ENCODE peak calls at places on chromosome 14, in seven cellular contexts. One of them, this sample, is unnamed.

GRCh38 chr14:104865069-104865630 is at the start of gene CEP170B:
- DNase-seq in psoas muscle: peak; percentile 55
- DNase-seq in body of pancreas: peak; percentile 67
- DNase-seq in upper lobe of right lung: peak; percentile 80
- DNase-seq in GM23338: peak; percentile 57
- DNase-seq in A549: peak; percentile 60
- DNase-seq in neural progenitor cell: peak; percentile 65
- DNase-seq in this sample: no peak

GRCh38 chr14:65491274-65491673 is 78.7 kb downstream of the FUT8 start:
- DNase-seq in body of pancreas: no peak
- DNase-seq in upper lobe of right lung: no peak
- DNase-seq in neural progenitor cell: no peak
- DNase-seq in GM23338: no peak
- DNase-seq in psoas muscle: no peak
- DNase-seq in A549: no peak
- DNase-seq in this sample: no peak

GRCh38 chr14:65169351-65169750 is 67.0 kb upstream of the MAX start:
- DNase-seq in neural progenitor cell: no peak
- DNase-seq in GM23338: no peak
- DNase-seq in body of pancreas: no peak
- DNase-seq in A549: no peak
- DNase-seq in upper lobe of right lung: no peak
- DNase-seq in psoas muscle: no peak
- DNase-seq in this sample: no peak

GRCh38 chr14:23095196-23096108 is at the start of gene C14orf119:
- DNase-seq in body of pancreas: peak; percentile 100
- DNase-seq in A549: peak; percentile 98
- DNase-seq in GM23338: peak; percentile 100
- DNase-seq in upper lobe of right lung: peak; percentile 96
- DNase-seq in psoas muscle: peak; percentile 99
- DNase-seq in neural progenitor cell: peak; percentile 100
- DNase-seq in this sample: peak; percentile 100

GRCh38 chr14:73521229-73521628 is 15.7 kb upstream of the ACOT1 start:
- DNase-seq in GM23338: no peak
- DNase-seq in psoas muscle: no peak
- DNase-seq in A549: no peak
- DNase-seq in body of pancreas: no peak
- DNase-seq in neural progenitor cell: no peak
- DNase-seq in upper lobe of right lung: no peak
- DNase-seq in this sample: no peak

GRCh38 chr14:44529026-44529425 is 21.9 kb upstream of the FSCB start:
- DNase-seq in body of pancreas: no peak
- DNase-seq in A549: no peak
- DNase-seq in upper lobe of right lung: no peak
- DNase-seq in psoas muscle: no peak
- DNase-seq in neural progenitor cell: no peak
- DNase-seq in GM23338: no peak
- DNase-seq in this sample: no peak

GRCh38 chr14:37594916-37595808 is at the start of the genes FOXA1 and TTC6:
- DNase-seq in upper lobe of right lung: peak; percentile 88
- DNase-seq in body of pancreas: peak; percentile 49
- DNase-seq in GM23338: peak; percentile 79
- DNase-seq in A549: peak; percentile 53
- DNase-seq in neural progenitor cell: peak; percentile 72
- DNase-seq in psoas muscle: no peak
- DNase-seq in this sample: no peak

GRCh38 chr14:103887170-103887501 is 39.8 kb upstream of the PPP1R13B start:
- DNase-seq in A549: no peak
- DNase-seq in body of pancreas: no peak
- DNase-seq in GM23338: no peak
- DNase-seq in psoas muscle: no peak
- DNase-seq in neural progenitor cell: no peak
- DNase-seq in upper lobe of right lung: no peak
- DNase-seq in this sample: no peak

GRCh38 chr14:32136027-32136825 is 59.1 kb downstream of the ARHGAP5 start:
- DNase-seq in psoas muscle: no peak
- DNase-seq in upper lobe of right lung: no peak
- DNase-seq in body of pancreas: no peak
- DNase-seq in GM23338: no peak
- DNase-seq in neural progenitor cell: no peak
- DNase-seq in A549: no peak
- DNase-seq in this sample: no peak

GRCh38 chr14:72892103-72892878 is 1.6 kb downstream of the DPF3 start:
- DNase-seq in upper lobe of right lung: no peak
- DNase-seq in body of pancreas: peak; percentile 13
- DNase-seq in neural progenitor cell: peak; percentile 62
- DNase-seq in psoas muscle: no peak
- DNase-seq in GM23338: peak; percentile 71
- DNase-seq in A549: no peak
- DNase-seq in this sample: no peak

GRCh38 chr14:24441904-24442239 is 704 bp downstream of the SDR39U1 start:
- DNase-seq in neural progenitor cell: no peak
- DNase-seq in GM23338: peak; percentile 64
- DNase-seq in body of pancreas: no peak
- DNase-seq in psoas muscle: no peak
- DNase-seq in upper lobe of right lung: no peak
- DNase-seq in A549: peak; percentile 66
- DNase-seq in this sample: no peak

GRCh38 chr14:35406090-35406489 is 1.5 kb upstream of the NFKBIA start:
- DNase-seq in GM23338: no peak
- DNase-seq in A549: no peak
- DNase-seq in upper lobe of right lung: no peak
- DNase-seq in psoas muscle: no peak
- DNase-seq in neural progenitor cell: no peak
- DNase-seq in body of pancreas: no peak
- DNase-seq in this sample: no peak

GRCh38 chr14:65281991-65282908 is 130.3 kb upstream of the FUT8 start:
- DNase-seq in upper lobe of right lung: no peak
- DNase-seq in neural progenitor cell: peak; percentile 92
- DNase-seq in psoas muscle: no peak
- DNase-seq in GM23338: peak; percentile 76
- DNase-seq in body of pancreas: no peak
- DNase-seq in A549: no peak
- DNase-seq in this sample: no peak

GRCh38 chr14:92613008-92613658 is 99.6 kb downstream of the RIN3 start:
- DNase-seq in A549: no peak
- DNase-seq in neural progenitor cell: peak; percentile 78
- DNase-seq in psoas muscle: no peak
- DNase-seq in upper lobe of right lung: peak; percentile 79
- DNase-seq in body of pancreas: no peak
- DNase-seq in GM23338: peak; percentile 89
- DNase-seq in this sample: no peak

GRCh38 chr14:72737560-72737943 is 156.3 kb downstream of the DPF3 start:
- DNase-seq in A549: no peak
- DNase-seq in body of pancreas: no peak
- DNase-seq in GM23338: no peak
- DNase-seq in psoas muscle: no peak
- DNase-seq in upper lobe of right lung: no peak
- DNase-seq in neural progenitor cell: no peak
- DNase-seq in this sample: no peak

GRCh38 chr14:37594238-37594915 is 672 bp downstream of the FOXA1 start:
- DNase-seq in A549: peak; percentile 75
- DNase-seq in body of pancreas: peak; percentile 71
- DNase-seq in neural progenitor cell: peak; percentile 91
- DNase-seq in psoas muscle: no peak
- DNase-seq in upper lobe of right lung: peak; percentile 78
- DNase-seq in GM23338: peak; percentile 89
- DNase-seq in this sample: no peak

GRCh38 chr14:99879401-99880295 is 86.4 kb downstream of the EML1 start:
- DNase-seq in psoas muscle: no peak
- DNase-seq in body of pancreas: no peak
- DNase-seq in GM23338: no peak
- DNase-seq in A549: no peak
- DNase-seq in neural progenitor cell: no peak
- DNase-seq in upper lobe of right lung: no peak
- DNase-seq in this sample: no peak

GRCh38 chr14:76964695-76965094 is 63.8 kb downstream of the IRF2BPL start:
- DNase-seq in A549: no peak
- DNase-seq in neural progenitor cell: no peak
- DNase-seq in psoas muscle: no peak
- DNase-seq in body of pancreas: no peak
- DNase-seq in upper lobe of right lung: no peak
- DNase-seq in GM23338: no peak
- DNase-seq in this sample: no peak
- H3K4me1 ChIP-seq in A549: peaks cover 28% of the 10 kb centered on the region
- H3K4me1 ChIP-seq in neural progenitor cell: peaks cover 20% of the 10 kb centered on the region
- H3K4me1 ChIP-seq in psoas muscle: peaks cover 8% of the 10 kb centered on the region
- H3K4me1 ChIP-seq in body of pancreas: peaks cover 28% of the 10 kb centered on the region
- H3K4me1 ChIP-seq in upper lobe of right lung: peaks cover 18% of the 10 kb centered on the region
- H3K4me1 ChIP-seq in GM23338: peaks cover 53% of the 10 kb centered on the region
- H3K4me1 ChIP-seq in this sample: peaks cover 5% of the 10 kb centered on the region

DNA sequence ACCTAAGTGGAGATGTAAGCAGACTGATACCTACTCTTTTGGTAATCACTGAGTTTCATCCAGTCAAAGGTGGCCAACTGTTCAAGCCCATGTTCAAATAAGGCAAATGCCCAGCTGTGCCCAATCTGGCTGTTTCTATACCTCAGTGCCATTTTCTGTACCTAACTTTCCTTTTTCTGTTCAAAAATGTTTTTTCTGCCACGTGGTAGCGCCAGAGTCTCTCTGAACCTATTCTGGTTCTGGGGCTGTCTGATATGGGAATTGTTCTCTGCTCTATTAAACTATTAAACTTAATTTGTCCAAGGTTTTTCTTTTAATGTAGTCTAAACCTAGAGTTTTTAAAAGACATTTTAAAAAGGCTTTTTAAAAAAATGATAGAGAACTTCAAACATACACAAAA is 391.2 kb downstream of the NOVA1 start:
- DNase-seq in GM23338: no peak
- DNase-seq in body of pancreas: no peak
- DNase-seq in neural progenitor cell: no peak
- DNase-seq in psoas muscle: no peak
- DNase-seq in upper lobe of right lung: no peak
- DNase-seq in A549: no peak
- DNase-seq in this sample: no peak
- TF ChIP-seq CTCF in GM23338: peak; percentile 35
- TF ChIP-seq CTCF in body of pancreas: no peak
- TF ChIP-seq CTCF in neural progenitor cell: peak; percentile 26
- TF ChIP-seq CTCF in psoas muscle: no peak
- TF ChIP-seq CTCF in upper lobe of right lung: no peak
- TF ChIP-seq CTCF in A549: no peak
- TF ChIP-seq CTCF in this sample: no peak

GRCh38 chr14:101875041-101875725 is 89.2 kb upstream of the DYNC1H1 start:
- DNase-seq in body of pancreas: no peak
- DNase-seq in A549: no peak
- DNase-seq in upper lobe of right lung: no peak
- DNase-seq in psoas muscle: no peak
- DNase-seq in neural progenitor cell: no peak
- DNase-seq in GM23338: no peak
- DNase-seq in this sample: no peak
- H3K4me1 ChIP-seq in body of pancreas: peaks cover 65% of the 10 kb centered on the region
- H3K4me1 ChIP-seq in A549: peaks cover 18% of the 10 kb centered on the region
- H3K4me1 ChIP-seq in upper lobe of right lung: peaks cover 16% of the 10 kb centered on the region
- H3K4me1 ChIP-seq in psoas muscle: peaks cover 26% of the 10 kb centered on the region
- H3K4me1 ChIP-seq in neural progenitor cell: peaks cover under 1% of the 10 kb centered on the region
- H3K4me1 ChIP-seq in GM23338: no peaks in the 10 kb centered on the region
- H3K4me1 ChIP-seq in this sample: no peaks in the 10 kb centered on the region

GRCh38 chr14:51239813-51240803 is at the start of gene TMX1:
- DNase-seq in upper lobe of right lung: peak; percentile 96
- DNase-seq in GM23338: peak; percentile 99
- DNase-seq in body of pancreas: peak; percentile 99
- DNase-seq in psoas muscle: peak; percentile 94
- DNase-seq in A549: peak; percentile 100
- DNase-seq in neural progenitor cell: peak; percentile 99
- DNase-seq in this sample: peak; percentile 79
- TF ChIP-seq CTCF in upper lobe of right lung: peak; percentile 10
- TF ChIP-seq CTCF in GM23338: peak; percentile 15
- TF ChIP-seq CTCF in body of pancreas: no peak
- TF ChIP-seq CTCF in psoas muscle: peak; percentile 6
- TF ChIP-seq CTCF in A549: no peak
- TF ChIP-seq CTCF in neural progenitor cell: peak; percentile 31
- TF ChIP-seq CTCF in this sample: peak; percentile 6

GRCh38 chr14:95309261-95310051 is 10.3 kb downstream of the CLMN start:
- DNase-seq in A549: no peak
- DNase-seq in psoas muscle: no peak
- DNase-seq in GM23338: no peak
- DNase-seq in neural progenitor cell: no peak
- DNase-seq in body of pancreas: no peak
- DNase-seq in upper lobe of right lung: no peak
- DNase-seq in this sample: no peak
- H3K4me1 ChIP-seq in A549: peaks cover 33% of the 10 kb centered on the region
- H3K4me1 ChIP-seq in psoas muscle: peaks cover 3% of the 10 kb centered on the region
- H3K4me1 ChIP-seq in GM23338: no peaks in the 10 kb centered on the region
- H3K4me1 ChIP-seq in neural progenitor cell: no peaks in the 10 kb centered on the region
- H3K4me1 ChIP-seq in body of pancreas: peaks cover 92% of the 10 kb centered on the region
- H3K4me1 ChIP-seq in upper lobe of right lung: peaks cover 24% of the 10 kb centered on the region
- H3K4me1 ChIP-seq in this sample: peaks cover 1% of the 10 kb centered on the region

DNA sequence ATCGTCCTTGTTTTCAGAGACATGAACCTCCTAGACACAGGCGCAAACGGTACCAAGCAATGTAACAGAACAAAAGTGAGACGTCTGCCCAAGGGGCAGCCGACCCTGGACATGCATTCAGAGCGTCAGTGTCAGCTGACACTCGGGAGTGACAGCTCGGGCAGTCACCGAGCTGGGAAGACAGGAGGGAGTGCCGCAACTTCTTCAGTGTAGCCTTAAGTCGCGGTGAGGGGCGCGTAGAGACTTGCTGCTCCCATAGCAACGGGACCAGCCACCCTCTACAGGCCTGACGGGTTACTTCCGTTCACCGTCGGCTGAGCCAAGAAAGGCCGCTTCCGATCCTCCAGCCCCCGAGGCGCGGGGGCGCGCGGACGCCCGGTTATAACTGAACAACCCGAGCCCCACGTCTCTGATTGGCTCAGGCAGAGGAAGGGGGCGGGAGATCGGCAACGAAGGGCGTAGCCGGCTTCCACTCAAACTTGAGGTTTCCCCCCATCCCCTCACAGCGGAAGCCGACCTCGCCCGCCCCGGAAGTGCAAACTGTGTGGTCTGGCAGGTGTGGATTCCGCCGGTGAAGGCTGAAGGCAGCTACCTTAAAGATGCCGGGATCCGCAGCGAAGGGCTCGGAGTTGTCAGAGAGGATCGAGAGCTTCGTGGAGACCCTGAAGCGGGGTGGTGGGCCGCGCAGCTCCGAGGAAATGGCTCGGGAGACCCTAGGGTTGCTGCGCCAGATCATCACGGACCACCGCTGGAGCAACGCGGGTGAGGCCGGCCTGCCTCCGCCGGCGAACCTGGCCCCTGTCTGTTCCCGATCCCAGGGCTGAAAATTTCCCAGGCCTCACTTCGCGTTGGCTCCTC is at the start of gene EIF2B2:
- DNase-seq in upper lobe of right lung: peak; percentile 99
- DNase-seq in body of pancreas: peak; percentile 96
- DNase-seq in neural progenitor cell: peak; percentile 99
- DNase-seq in A549: peak; percentile 95
- DNase-seq in psoas muscle: peak; percentile 98
- DNase-seq in GM23338: peak; percentile 99
- DNase-seq in this sample: peak; percentile 93
- TF ChIP-seq CTCF in upper lobe of right lung: peak; percentile 23
- TF ChIP-seq CTCF in body of pancreas: no peak
- TF ChIP-seq CTCF in neural progenitor cell: peak; percentile 26
- TF ChIP-seq CTCF in A549: no peak
- TF ChIP-seq CTCF in psoas muscle: peak; percentile 20
- TF ChIP-seq CTCF in GM23338: peak; percentile 19
- TF ChIP-seq CTCF in this sample: peak; percentile 23

GRCh38 chr14:61519735-61520134 is 175.6 kb upstream of the HIF1A start:
- DNase-seq in psoas muscle: no peak
- DNase-seq in neural progenitor cell: no peak
- DNase-seq in A549: no peak
- DNase-seq in body of pancreas: no peak
- DNase-seq in GM23338: no peak
- DNase-seq in upper lobe of right lung: no peak
- DNase-seq in this sample: no peak
- H3K4me1 ChIP-seq in psoas muscle: peaks cover 35% of the 10 kb centered on the region
- H3K4me1 ChIP-seq in neural progenitor cell: peaks cover 5% of the 10 kb centered on the region
- H3K4me1 ChIP-seq in A549: peaks cover 61% of the 10 kb centered on the region
- H3K4me1 ChIP-seq in body of pancreas: peaks cover 74% of the 10 kb centered on the region
- H3K4me1 ChIP-seq in GM23338: peaks cover 8% of the 10 kb centered on the region
- H3K4me1 ChIP-seq in upper lobe of right lung: peaks cover 45% of the 10 kb centered on the region
- H3K4me1 ChIP-seq in this sample: peaks cover 29% of the 10 kb centered on the region

This sample was measured in thoracic aorta.